ENCODE peak calls at places on chromosomes 7 and 10, in four cellular contexts. One of them, this sample, is unnamed.

GRCh38 chr10:74113546-74113945 is 37.1 kb downstream of the AP3M1 start:
- DNase-seq in GM23248: peak; percentile 62
- DNase-seq in mammary epithelial cell: peak; percentile 19
- DNase-seq in adipocyte: peak; percentile 81
- DNase-seq in this sample: no peak

GRCh38 chr7:120005720-120006119 is 267.3 kb upstream of the KCND2 start:
- DNase-seq in mammary epithelial cell: no peak
- DNase-seq in GM23248: no peak
- DNase-seq in adipocyte: no peak
- DNase-seq in this sample: no peak

GRCh38 chr10:24858244-24858907 is 94.0 kb downstream of the PRTFDC1 start:
- DNase-seq in adipocyte: peak; percentile 79
- DNase-seq in GM23248: peak; percentile 77
- DNase-seq in mammary epithelial cell: peak; percentile 66
- DNase-seq in this sample: no peak

GRCh38 chr7:51847461-51848134 is 531.0 kb upstream of the COBL start:
- DNase-seq in mammary epithelial cell: no peak
- DNase-seq in adipocyte: no peak
- DNase-seq in GM23248: no peak
- DNase-seq in this sample: no peak

GRCh38 chr7:123352226-123352550 is 152.4 kb upstream of the SLC13A1 start:
- DNase-seq in GM23248: no peak
- DNase-seq in mammary epithelial cell: no peak
- DNase-seq in adipocyte: no peak
- DNase-seq in this sample: no peak

GRCh38 chr7:124765401-124766352 is at the start of gene GPR37:
- DNase-seq in adipocyte: peak; percentile 59
- DNase-seq in mammary epithelial cell: peak; percentile 83
- DNase-seq in GM23248: peak; percentile 44
- DNase-seq in this sample: no peak

GRCh38 chr7:135662373-135663114 is at the start of gene STMP1:
- DNase-seq in mammary epithelial cell: peak; percentile 89
- DNase-seq in adipocyte: peak; percentile 99
- DNase-seq in GM23248: peak; percentile 99
- DNase-seq in this sample: peak; percentile 95

GRCh38 chr7:28316489-28316888 is 95.8 kb upstream of the CREB5 start:
- DNase-seq in mammary epithelial cell: peak; percentile 57
- DNase-seq in adipocyte: peak; percentile 72
- DNase-seq in GM23248: peak; percentile 91
- DNase-seq in this sample: no peak

GRCh38 chr10:72802291-72803118 is 91.0 kb upstream of the OIT3 start:
- DNase-seq in mammary epithelial cell: peak; percentile 33
- DNase-seq in adipocyte: peak; percentile 78
- DNase-seq in GM23248: peak; percentile 68
- DNase-seq in this sample: no peak

GRCh38 chr10:123275183-123275549 is 121.0 kb downstream of the BUB3 start:
- DNase-seq in mammary epithelial cell: no peak
- DNase-seq in GM23248: peak; percentile 13
- DNase-seq in adipocyte: peak; percentile 7
- DNase-seq in this sample: no peak

GRCh38 chr10:132458595-132459251 is 61.7 kb downstream of the PWWP2B start:
- DNase-seq in GM23248: peak; percentile 55
- DNase-seq in adipocyte: peak; percentile 73
- DNase-seq in mammary epithelial cell: no peak
- DNase-seq in this sample: peak; percentile 64

GRCh38 chr10:73625004-73625883 is 16.0 kb downstream of the MYOZ1 start:
- DNase-seq in adipocyte: peak; percentile 67
- DNase-seq in mammary epithelial cell: peak; percentile 52
- DNase-seq in GM23248: peak; percentile 61
- DNase-seq in this sample: peak; percentile 27

GRCh38 chr10:96339956-96340904 is 18.6 kb downstream of the OPALIN start:
- DNase-seq in adipocyte: peak; percentile 85
- DNase-seq in mammary epithelial cell: peak; percentile 54
- DNase-seq in GM23248: peak; percentile 83
- DNase-seq in this sample: peak; percentile 79

GRCh38 chr7:159096736-159097581 is 47.7 kb downstream of the VIPR2 start:
- DNase-seq in adipocyte: no peak
- DNase-seq in GM23248: no peak
- DNase-seq in mammary epithelial cell: no peak
- DNase-seq in this sample: no peak

GRCh38 chr7:136056827-136057226 is 79.7 kb upstream of the MTPN start:
- DNase-seq in GM23248: no peak
- DNase-seq in mammary epithelial cell: no peak
- DNase-seq in adipocyte: no peak
- DNase-seq in this sample: no peak

GRCh38 chr10:77416327-77417135 is 221.1 kb downstream of the KCNMA1 start:
- DNase-seq in mammary epithelial cell: peak; percentile 69
- DNase-seq in adipocyte: peak; percentile 86
- DNase-seq in GM23248: peak; percentile 94
- DNase-seq in this sample: no peak

GRCh38 chr7:50502947-50503346 is 52.8 kb upstream of the FIGNL1 start:
- DNase-seq in GM23248: no peak
- DNase-seq in mammary epithelial cell: no peak
- DNase-seq in adipocyte: peak; percentile 24
- DNase-seq in this sample: no peak

DNA sequence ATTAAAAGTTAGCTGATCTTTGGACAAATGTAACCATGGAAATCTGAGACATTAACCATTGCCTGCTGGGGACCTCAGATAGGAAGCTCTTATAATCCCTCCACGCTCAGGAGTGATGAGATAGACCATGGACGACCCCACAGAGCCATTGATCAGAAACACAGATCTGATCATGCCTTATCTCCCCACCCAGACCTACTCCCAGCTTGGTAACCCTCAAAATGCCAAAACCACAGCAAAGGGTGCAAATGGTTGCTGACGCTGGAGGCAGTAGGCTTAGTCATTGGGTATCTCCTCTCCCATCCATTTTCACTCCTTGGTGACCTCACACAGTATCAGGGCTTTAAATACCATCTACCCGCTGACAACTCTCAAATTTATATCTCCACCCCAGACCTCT is 60.9 kb downstream of the CRTAC1 start:
- DNase-seq in mammary epithelial cell: no peak
- DNase-seq in adipocyte: no peak
- DNase-seq in GM23248: no peak
- DNase-seq in this sample: no peak
- H3K9ac ChIP-seq in mammary epithelial cell: no peak overlapping the region
- H3K9ac ChIP-seq in adipocyte: no peak overlapping the region
- H3K9ac ChIP-seq in GM23248: no peak overlapping the region
- H3K9ac ChIP-seq in this sample: no peak overlapping the region

GRCh38 chr7:73595358-73595757 is 17.0 kb upstream of the TBL2 start:
- DNase-seq in mammary epithelial cell: no peak
- DNase-seq in adipocyte: no peak
- DNase-seq in GM23248: no peak
- DNase-seq in this sample: no peak

GRCh38 chr7:73599151-73599882 is 20.9 kb upstream of the TBL2 start:
- DNase-seq in mammary epithelial cell: no peak
- DNase-seq in adipocyte: no peak
- DNase-seq in GM23248: no peak
- DNase-seq in this sample: no peak

GRCh38 chr7:73597978-73598782 is 19.8 kb upstream of the TBL2 start:
- DNase-seq in mammary epithelial cell: no peak
- DNase-seq in GM23248: no peak
- DNase-seq in adipocyte: no peak
- DNase-seq in this sample: no peak

GRCh38 chr7:73593207-73594045 is 15.0 kb upstream of the TBL2 start:
- DNase-seq in adipocyte: no peak
- DNase-seq in GM23248: no peak
- DNase-seq in mammary epithelial cell: no peak
- DNase-seq in this sample: no peak

DNA sequence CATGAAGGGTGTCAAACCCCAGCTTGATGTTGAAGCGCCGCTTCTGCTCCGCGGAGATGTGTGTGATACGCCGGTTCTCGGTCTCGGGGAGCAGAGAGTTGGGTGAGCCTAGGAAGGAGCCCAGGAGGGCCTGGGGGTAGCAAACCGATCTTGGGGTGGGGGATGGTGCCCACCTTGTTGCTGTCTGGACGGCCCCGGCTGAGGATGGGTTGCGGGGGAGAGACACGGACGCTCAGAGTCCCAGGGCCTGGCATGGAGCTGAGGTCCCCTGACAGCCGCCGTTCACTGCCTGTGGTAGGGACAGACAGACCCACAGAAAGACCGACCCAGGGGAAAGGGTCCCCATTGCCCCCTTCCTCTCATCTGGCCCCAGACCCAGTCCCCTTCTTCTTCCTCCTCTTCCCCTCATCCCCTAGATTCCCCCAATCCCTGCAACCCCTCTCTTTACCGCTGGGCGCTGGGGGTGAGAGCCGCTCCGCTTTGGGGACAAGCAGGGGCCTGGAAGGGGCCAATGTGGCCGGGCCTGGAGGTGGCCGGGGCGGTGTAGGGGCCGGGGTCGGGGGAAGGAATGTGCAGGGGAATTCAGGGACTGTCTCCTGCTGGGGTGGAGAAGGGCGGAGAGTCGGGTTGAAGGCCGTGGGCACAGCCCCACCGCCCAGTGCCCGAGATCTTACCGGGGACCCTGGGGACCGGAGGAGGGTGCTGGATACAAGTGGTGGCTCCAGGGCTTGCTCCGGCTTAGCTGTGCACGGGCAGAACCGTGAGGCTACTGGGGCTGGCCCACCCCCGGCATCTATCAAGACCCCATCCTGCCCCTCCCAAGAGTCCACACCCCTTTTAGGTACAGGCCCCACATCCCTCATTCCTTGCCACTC is 18.0 kb upstream of the TBL2 start:
- DNase-seq in GM23248: no peak
- DNase-seq in mammary epithelial cell: no peak
- DNase-seq in adipocyte: no peak
- DNase-seq in this sample: no peak
- H3K27me3 ChIP-seq in GM23248: no peaks in the 10 kb centered on the region
- H3K27me3 ChIP-seq in mammary epithelial cell: peaks cover 2% of the 10 kb centered on the region
- H3K27me3 ChIP-seq in adipocyte: peaks cover 4% of the 10 kb centered on the region
- H3K27me3 ChIP-seq in this sample: no peaks in the 10 kb centered on the region

DNA sequence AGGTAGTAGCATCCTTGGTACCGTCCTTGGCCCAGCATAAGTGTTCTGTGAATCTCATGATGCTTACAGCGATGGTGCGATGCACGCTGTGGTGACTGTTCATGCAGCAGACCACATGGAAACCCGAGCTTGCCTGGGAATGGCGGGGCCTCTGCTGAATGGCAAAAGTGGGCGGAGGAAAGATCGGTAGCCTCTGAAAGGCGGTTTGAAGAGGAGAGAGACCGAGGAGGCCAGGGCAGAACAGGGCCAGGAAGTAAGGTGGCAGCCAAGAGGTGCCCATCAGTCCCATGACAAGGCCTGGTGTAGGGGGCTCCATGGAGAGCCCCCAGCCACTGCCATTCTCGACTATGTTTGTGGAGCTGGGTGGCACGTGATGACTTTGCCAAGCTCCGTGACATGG is 33.2 kb upstream of the CNPY1 start:
- DNase-seq in GM23248: no peak
- DNase-seq in adipocyte: no peak
- DNase-seq in mammary epithelial cell: no peak
- DNase-seq in this sample: no peak
- H3K9ac ChIP-seq in GM23248: no peak overlapping the region
- H3K9ac ChIP-seq in adipocyte: no peak overlapping the region
- H3K9ac ChIP-seq in mammary epithelial cell: no peak overlapping the region
- H3K9ac ChIP-seq in this sample: no peak overlapping the region

GRCh38 chr10:69568472-69569143 is 4.6 kb downstream of the NEUROG3 start:
- DNase-seq in GM23248: no peak
- DNase-seq in mammary epithelial cell: no peak
- DNase-seq in adipocyte: no peak
- DNase-seq in this sample: no peak

GRCh38 chr10:69570050-69570816 is 3.0 kb downstream of the NEUROG3 start:
- DNase-seq in GM23248: no peak
- DNase-seq in adipocyte: no peak
- DNase-seq in mammary epithelial cell: no peak
- DNase-seq in this sample: no peak

GRCh38 chr10:69571618-69572158 is 1.5 kb downstream of the NEUROG3 start:
- DNase-seq in adipocyte: no peak
- DNase-seq in mammary epithelial cell: no peak
- DNase-seq in GM23248: no peak
- DNase-seq in this sample: no peak

GRCh38 chr10:69569144-69569934 is 3.9 kb downstream of the NEUROG3 start:
- DNase-seq in GM23248: no peak
- DNase-seq in mammary epithelial cell: no peak
- DNase-seq in adipocyte: no peak
- DNase-seq in this sample: no peak

DNA sequence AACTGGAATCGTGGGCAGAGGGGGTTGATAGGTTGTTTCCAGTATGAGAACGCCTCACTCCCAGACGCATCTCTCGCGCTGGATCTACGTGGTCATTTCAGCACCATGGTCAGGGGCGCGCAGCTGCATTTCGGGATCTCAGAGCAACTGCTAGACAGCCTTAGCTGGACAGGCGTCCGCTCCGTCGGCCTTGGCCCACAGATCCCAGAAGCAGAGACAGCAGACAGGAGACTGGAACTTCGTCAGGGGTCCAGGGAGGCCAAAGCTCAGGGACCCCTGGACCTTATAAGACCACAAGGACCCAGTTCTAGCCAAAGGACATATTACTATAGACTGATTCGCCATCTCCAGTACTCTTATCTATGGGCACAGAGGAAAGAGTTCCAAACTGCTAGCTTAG is 5.3 kb downstream of the NEUROG3 start:
- DNase-seq in adipocyte: peak; percentile 68
- DNase-seq in GM23248: peak; percentile 74
- DNase-seq in mammary epithelial cell: peak; percentile 44
- DNase-seq in this sample: peak; percentile 32
- H3K27me3 ChIP-seq in adipocyte: peaks cover 80% of the 10 kb centered on the region
- H3K27me3 ChIP-seq in GM23248: peaks cover 50% of the 10 kb centered on the region
- H3K27me3 ChIP-seq in mammary epithelial cell: peaks cover 45% of the 10 kb centered on the region
- H3K27me3 ChIP-seq in this sample: no peaks in the 10 kb centered on the region

GRCh38 chr7:818031-818699 is 14.1 kb upstream of the SUN1 start:
- DNase-seq in adipocyte: peak; percentile 74
- DNase-seq in mammary epithelial cell: peak; percentile 57
- DNase-seq in GM23248: peak; percentile 76
- DNase-seq in this sample: no peak
- H3K9ac ChIP-seq in adipocyte: no peak overlapping the region
- H3K9ac ChIP-seq in mammary epithelial cell: no peak overlapping the region
- H3K9ac ChIP-seq in GM23248: peak overlapping the region; percentile 90
- H3K9ac ChIP-seq in this sample: peak overlapping the region; percentile 75

GRCh38 chr10:36182059-36182654 is 540.1 kb upstream of the FZD8 start:
- DNase-seq in adipocyte: no peak
- DNase-seq in mammary epithelial cell: no peak
- DNase-seq in GM23248: peak; percentile 40
- DNase-seq in this sample: no peak
- H3K27me3 ChIP-seq in adipocyte: no peaks in the 10 kb centered on the region
- H3K27me3 ChIP-seq in mammary epithelial cell: no peaks in the 10 kb centered on the region
- H3K27me3 ChIP-seq in GM23248: no peaks in the 10 kb centered on the region
- H3K27me3 ChIP-seq in this sample: no peaks in the 10 kb centered on the region

This sample was measured in DND-41.